ENCODE peak calls at places on chromosome 1, in four cellular contexts. U is fibroblast of lung, N is stomach, D is PC-3. V is an unnamed sample.

GRCh38 chr1:209755926-209756607 is at the start of gene TRAF3IP3:
- DNase-seq in U (no peak), N (peak), D (no peak), V (no peak)

GRCh38 chr1:45272943-45273342 is 53.8 kb upstream of the HPDL start:
- DNase-seq in U (peak), N (no peak), D (peak), V (peak)

GRCh38 chr1:211329764-211330201 is 3.1 kb downstream of the TRAF5 start:
- DNase-seq in U (no peak), N (no peak), D (no peak), V (no peak)

GRCh38 chr1:167452483-167452882 is 65.8 kb downstream of the CD247 start:
- DNase-seq in U (no peak), N (no peak), D (no peak), V (no peak)

GRCh38 chr1:8889925-8890785 is 11.7 kb upstream of the ENO1 start:
- DNase-seq in U (peak), N (peak), D (peak), V (peak)

GRCh38 chr1:178470411-178470960 is 26.3 kb downstream of the CLEC20A start:
- DNase-seq in U (no peak), N (no peak), D (peak), V (no peak)

GRCh38 chr1:29297476-29297875 is 61.2 kb downstream of the PTPRU start:
- DNase-seq in U (no peak), N (no peak), D (no peak), V (no peak)

GRCh38 chr1:54743827-54744226 is 20.5 kb downstream of the PARS2 start:
- DNase-seq in U (no peak), N (no peak), D (no peak), V (no peak)

GRCh38 chr1:34267326-34267725 is 90.6 kb downstream of the C1orf94 start:
- DNase-seq in U (no peak), N (no peak), D (no peak), V (peak)

GRCh38 chr1:97603218-97603617 is 317.6 kb downstream of the DPYD start:
- DNase-seq in U (no peak), N (no peak), D (no peak), V (no peak)

GRCh38 chr1:222898191-222898527 is 83.3 kb downstream of the DISP1 start:
- DNase-seq in U (no peak), N (no peak), D (no peak), V (no peak)
- H3K4me3 ChIP-seq in U (peak), N (peak), D (peak), V (no peak)

DNA sequence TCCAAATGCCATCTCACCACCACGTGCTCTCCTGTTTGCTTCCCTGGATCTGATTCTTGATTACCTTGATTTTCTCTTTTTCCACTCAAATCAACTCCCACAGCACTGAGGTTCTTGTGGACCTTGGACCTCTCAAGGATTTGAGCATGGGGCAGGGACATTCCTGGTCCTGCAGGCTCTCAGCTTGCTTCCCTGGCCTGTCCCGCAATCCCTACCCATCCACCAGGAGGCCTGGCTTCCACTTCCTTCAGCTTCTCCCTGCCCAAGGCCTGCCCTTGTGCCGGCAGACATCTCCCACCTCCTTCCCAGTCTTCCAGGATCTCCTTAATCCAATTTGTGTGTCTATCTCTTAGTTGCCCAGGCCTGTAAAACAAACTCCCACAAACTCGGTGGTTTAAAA is 21.6 kb downstream of the PLA2G2A start:
- DNase-seq in U (no peak), N (no peak), D (no peak), V (no peak)
- TF ChIP-seq CTCF in U (peak), N (no peak), D (peak), V (no peak)

GRCh38 chr1:22089134-22089571 is 36.6 kb downstream of the CDC42 start:
- DNase-seq in U (no peak), N (no peak), D (no peak), V (no peak)
- H3K4me3 ChIP-seq in U (no peak), N (peak), D (no peak), V (no peak)

DNA sequence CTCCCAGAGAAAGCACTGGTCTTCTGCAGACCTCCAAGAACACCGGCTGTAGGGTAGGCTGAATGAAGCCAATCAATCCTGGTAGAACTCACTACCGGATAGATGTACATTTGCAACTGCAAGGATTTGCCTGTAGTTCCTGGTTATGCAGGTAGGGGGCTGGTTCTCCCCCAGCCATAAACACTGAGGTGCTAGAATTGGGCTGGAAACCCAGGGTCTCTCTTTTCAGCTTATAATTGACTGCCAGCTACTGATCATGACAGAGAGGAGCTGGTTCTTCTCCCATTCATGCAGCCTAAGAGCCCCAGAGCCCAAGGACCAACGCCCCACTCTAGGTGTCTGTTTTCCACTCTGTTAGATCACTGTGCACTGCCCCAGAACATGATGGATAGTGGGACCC is 21.5 kb upstream of the MTARC2 start:
- DNase-seq in U (no peak), N (no peak), D (no peak), V (no peak)
- TF ChIP-seq CTCF in U (peak), N (no peak), D (peak), V (peak)